ENCODE peak calls at places on chromosome 6, in eight cellular contexts. One of them, this sample, is unnamed.

GRCh38 chr6:113871975-113872374 is 14.8 kb downstream of the MARCKS start:
- DNase-seq in A673: no peak
- DNase-seq in naive thymus-derived CD8-positive, alpha-beta T cell: no peak
- DNase-seq in mammary epithelial cell: no peak
- DNase-seq in transverse colon: no peak
- DNase-seq in T1000: no peak
- DNase-seq in NCI-H524: no peak
- DNase-seq in NCI-H1417: no peak
- DNase-seq in this sample: no peak

GRCh38 chr6:26555505-26556262 is 17.5 kb downstream of the HMGN4 start:
- DNase-seq in A673: peak; percentile 67
- DNase-seq in naive thymus-derived CD8-positive, alpha-beta T cell: no peak
- DNase-seq in mammary epithelial cell: peak; percentile 15
- DNase-seq in transverse colon: no peak
- DNase-seq in T1000: no peak
- DNase-seq in NCI-H524: no peak
- DNase-seq in NCI-H1417: no peak
- DNase-seq in this sample: no peak

GRCh38 chr6:33390173-33390572 is 1.4 kb upstream of the KIFC1 start:
- DNase-seq in A673: no peak
- DNase-seq in naive thymus-derived CD8-positive, alpha-beta T cell: no peak
- DNase-seq in mammary epithelial cell: no peak
- DNase-seq in transverse colon: no peak
- DNase-seq in T1000: no peak
- DNase-seq in NCI-H524: no peak
- DNase-seq in NCI-H1417: no peak
- DNase-seq in this sample: no peak

GRCh38 chr6:52403627-52404026 is 16.5 kb upstream of the EFHC1 start:
- DNase-seq in A673: no peak
- DNase-seq in naive thymus-derived CD8-positive, alpha-beta T cell: no peak
- DNase-seq in mammary epithelial cell: peak; percentile 12
- DNase-seq in transverse colon: peak; percentile 86
- DNase-seq in T1000: no peak
- DNase-seq in NCI-H524: peak; percentile 46
- DNase-seq in NCI-H1417: peak; percentile 23
- DNase-seq in this sample: no peak

GRCh38 chr6:39225543-39225942 is 3.7 kb downstream of the KCNK5 start:
- DNase-seq in A673: no peak
- DNase-seq in naive thymus-derived CD8-positive, alpha-beta T cell: no peak
- DNase-seq in mammary epithelial cell: no peak
- DNase-seq in transverse colon: peak; percentile 76
- DNase-seq in T1000: no peak
- DNase-seq in NCI-H524: no peak
- DNase-seq in NCI-H1417: no peak
- DNase-seq in this sample: no peak

GRCh38 chr6:152371775-152372174 is 265.4 kb downstream of the SYNE1 start:
- DNase-seq in A673: no peak
- DNase-seq in naive thymus-derived CD8-positive, alpha-beta T cell: no peak
- DNase-seq in mammary epithelial cell: no peak
- DNase-seq in transverse colon: no peak
- DNase-seq in T1000: no peak
- DNase-seq in NCI-H524: no peak
- DNase-seq in NCI-H1417: no peak
- DNase-seq in this sample: no peak

GRCh38 chr6:75824160-75824559 is 75.1 kb downstream of the MYO6 start:
- DNase-seq in A673: no peak
- DNase-seq in naive thymus-derived CD8-positive, alpha-beta T cell: no peak
- DNase-seq in mammary epithelial cell: no peak
- DNase-seq in transverse colon: no peak
- DNase-seq in T1000: no peak
- DNase-seq in NCI-H524: peak; percentile 67
- DNase-seq in NCI-H1417: no peak
- DNase-seq in this sample: no peak

GRCh38 chr6:54737247-54737646 is 109.3 kb upstream of the FAM83B start:
- DNase-seq in A673: peak; percentile 35
- DNase-seq in naive thymus-derived CD8-positive, alpha-beta T cell: no peak
- DNase-seq in mammary epithelial cell: no peak
- DNase-seq in transverse colon: no peak
- DNase-seq in T1000: no peak
- DNase-seq in NCI-H524: no peak
- DNase-seq in NCI-H1417: no peak
- DNase-seq in this sample: no peak

GRCh38 chr6:95658896-95659295 is 81.6 kb downstream of the MANEA start:
- DNase-seq in A673: no peak
- DNase-seq in naive thymus-derived CD8-positive, alpha-beta T cell: no peak
- DNase-seq in mammary epithelial cell: no peak
- DNase-seq in transverse colon: no peak
- DNase-seq in T1000: no peak
- DNase-seq in NCI-H524: peak; percentile 93
- DNase-seq in NCI-H1417: no peak
- DNase-seq in this sample: peak; percentile 4

GRCh38 chr6:144449911-144450690 is 165.0 kb downstream of the UTRN start:
- DNase-seq in A673: no peak
- DNase-seq in naive thymus-derived CD8-positive, alpha-beta T cell: no peak
- DNase-seq in mammary epithelial cell: no peak
- DNase-seq in transverse colon: no peak
- DNase-seq in T1000: no peak
- DNase-seq in NCI-H524: no peak
- DNase-seq in NCI-H1417: no peak
- DNase-seq in this sample: no peak

GRCh38 chr6:33513213-33513612 is 58.8 kb downstream of the ZBTB9 start:
- DNase-seq in A673: no peak
- DNase-seq in naive thymus-derived CD8-positive, alpha-beta T cell: no peak
- DNase-seq in mammary epithelial cell: no peak
- DNase-seq in transverse colon: no peak
- DNase-seq in T1000: no peak
- DNase-seq in NCI-H524: no peak
- DNase-seq in NCI-H1417: no peak
- DNase-seq in this sample: no peak

GRCh38 chr6:19368511-19368910 is 468.7 kb upstream of the ID4 start:
- DNase-seq in A673: peak; percentile 14
- DNase-seq in naive thymus-derived CD8-positive, alpha-beta T cell: no peak
- DNase-seq in mammary epithelial cell: peak; percentile 67
- DNase-seq in transverse colon: no peak
- DNase-seq in T1000: no peak
- DNase-seq in NCI-H524: no peak
- DNase-seq in NCI-H1417: no peak
- DNase-seq in this sample: no peak

GRCh38 chr6:320351-321157 is 28.3 kb downstream of the DUSP22 start:
- DNase-seq in A673: no peak
- DNase-seq in naive thymus-derived CD8-positive, alpha-beta T cell: no peak
- DNase-seq in mammary epithelial cell: no peak
- DNase-seq in transverse colon: peak; percentile 26
- DNase-seq in T1000: no peak
- DNase-seq in NCI-H524: no peak
- DNase-seq in NCI-H1417: no peak
- DNase-seq in this sample: no peak

GRCh38 chr6:114084327-114084890 is 113.5 kb upstream of the HDAC2 start:
- DNase-seq in A673: no peak
- DNase-seq in naive thymus-derived CD8-positive, alpha-beta T cell: no peak
- DNase-seq in mammary epithelial cell: no peak
- DNase-seq in transverse colon: no peak
- DNase-seq in T1000: no peak
- DNase-seq in NCI-H524: no peak
- DNase-seq in NCI-H1417: no peak
- DNase-seq in this sample: no peak

GRCh38 chr6:42118162-42119001 is 24.0 kb downstream of the C6orf132 start:
- DNase-seq in A673: no peak
- DNase-seq in naive thymus-derived CD8-positive, alpha-beta T cell: no peak
- DNase-seq in mammary epithelial cell: peak; percentile 85
- DNase-seq in transverse colon: peak; percentile 90
- DNase-seq in T1000: no peak
- DNase-seq in NCI-H524: no peak
- DNase-seq in NCI-H1417: no peak
- DNase-seq in this sample: no peak

GRCh38 chr6:158867381-158868121 is 48.4 kb upstream of the EZR start:
- DNase-seq in A673: no peak
- DNase-seq in naive thymus-derived CD8-positive, alpha-beta T cell: no peak
- DNase-seq in mammary epithelial cell: peak; percentile 75
- DNase-seq in transverse colon: peak; percentile 57
- DNase-seq in T1000: no peak
- DNase-seq in NCI-H524: no peak
- DNase-seq in NCI-H1417: no peak
- DNase-seq in this sample: no peak

GRCh38 chr6:30883743-30884520 is at the start of gene DDR1:
- DNase-seq in A673: peak; percentile 83
- DNase-seq in naive thymus-derived CD8-positive, alpha-beta T cell: peak; percentile 43
- DNase-seq in mammary epithelial cell: peak; percentile 89
- DNase-seq in transverse colon: peak; percentile 83
- DNase-seq in T1000: peak; percentile 16
- DNase-seq in NCI-H524: peak; percentile 40
- DNase-seq in NCI-H1417: peak; percentile 80
- DNase-seq in this sample: peak; percentile 45

GRCh38 chr6:16683524-16684194 is 77.6 kb downstream of the ATXN1 start:
- DNase-seq in A673: peak; percentile 51
- DNase-seq in naive thymus-derived CD8-positive, alpha-beta T cell: no peak
- DNase-seq in mammary epithelial cell: peak; percentile 95
- DNase-seq in transverse colon: peak; percentile 24
- DNase-seq in T1000: peak; percentile 55
- DNase-seq in NCI-H524: no peak
- DNase-seq in NCI-H1417: no peak
- DNase-seq in this sample: no peak